ENCODE peak calls at places on chromosomes 5 and 9, in seven cellular contexts. X, N, H, W, G, V and M are unnamed samples.

GRCh38 chr5:31553863-31554262 is 21.8 kb downstream of the C5orf22 start:
- DNase-seq in X (no peak), N (no peak), H (no peak), W (no peak), G (no peak), V (no peak), M (no peak)

GRCh38 chr9:2919347-2919746 is 75.5 kb upstream of the PUM3 start:
- DNase-seq in X (no peak), N (peak; percentile 25), H (no peak), W (no peak), G (no peak), V (no peak), M (no peak)

GRCh38 chr5:150513375-150514309 is 5.7 kb downstream of the NDST1 start:
- DNase-seq in X (no peak), N (no peak), H (no peak), W (no peak), G (no peak), V (no peak), M (no peak)

GRCh38 chr9:3513265-3513818 is 12.5 kb downstream of the RFX3 start:
- DNase-seq in X (no peak), N (no peak), H (no peak), W (no peak), G (no peak), V (no peak), M (no peak)

GRCh38 chr9:108259917-108260675 is 595.7 kb downstream of the ACTL7B start:
- DNase-seq in X (no peak), N (no peak), H (no peak), W (no peak), G (no peak), V (no peak), M (no peak)

GRCh38 chr9:109181284-109181683 is 14.2 kb upstream of the FRRS1L start:
- DNase-seq in X (no peak), N (no peak), H (no peak), W (no peak), G (no peak), V (no peak), M (peak; percentile 67)

GRCh38 chr5:130514984-130515690 is 610.9 kb downstream of the CHSY3 start:
- DNase-seq in X (no peak), N (peak; percentile 93), H (no peak), W (no peak), G (no peak), V (peak; percentile 55), M (no peak)

GRCh38 chr5:176447538-176447981 is 625 bp upstream of the FAF2 start:
- DNase-seq in X (no peak), N (no peak), H (peak; percentile 74), W (no peak), G (no peak), V (no peak), M (peak; percentile 30)

GRCh38 chr5:38533286-38534121 is 22.9 kb downstream of the LIFR start:
- DNase-seq in X (no peak), N (no peak), H (no peak), W (no peak), G (no peak), V (no peak), M (no peak)

GRCh38 chr5:7759257-7759871 is 91.6 kb downstream of the CFAP90 start:
- DNase-seq in X (no peak), N (no peak), H (no peak), W (no peak), G (peak; percentile 10), V (no peak), M (no peak)

GRCh38 chr5:177334155-177334551 is 17.3 kb downstream of the LMAN2 start:
- DNase-seq in X (peak; percentile 66), N (no peak), H (no peak), W (no peak), G (no peak), V (no peak), M (no peak)

GRCh38 chr9:130938652-130939404 is at the start of gene FIBCD1:
- DNase-seq in X (peak; percentile 73), N (peak; percentile 18), H (no peak), W (peak; percentile 83), G (no peak), V (no peak), M (peak; percentile 82)
- TF ChIP-seq CTCF in X (no peak), N (no peak), H (peak; percentile 42), W (peak; percentile 58), G (peak; percentile 42), V (peak; percentile 25), M (peak; percentile 43)

GRCh38 chr9:87668222-87668621 is 57.7 kb upstream of the CTSL start:
- DNase-seq in X (no peak), N (no peak), H (no peak), W (no peak), G (no peak), V (no peak), M (no peak)

GRCh38 chr9:87665516-87665915 is 60.4 kb upstream of the CTSL start:
- DNase-seq in X (no peak), N (no peak), H (no peak), W (no peak), G (no peak), V (no peak), M (no peak)

GRCh38 chr9:87664153-87665060 is 61.5 kb upstream of the CTSL start:
- DNase-seq in X (no peak), N (no peak), H (no peak), W (no peak), G (no peak), V (no peak), M (no peak)

GRCh38 chr9:87668722-87669121 is 57.2 kb upstream of the CTSL start:
- DNase-seq in X (no peak), N (no peak), H (no peak), W (no peak), G (no peak), V (no peak), M (no peak)

DNA sequence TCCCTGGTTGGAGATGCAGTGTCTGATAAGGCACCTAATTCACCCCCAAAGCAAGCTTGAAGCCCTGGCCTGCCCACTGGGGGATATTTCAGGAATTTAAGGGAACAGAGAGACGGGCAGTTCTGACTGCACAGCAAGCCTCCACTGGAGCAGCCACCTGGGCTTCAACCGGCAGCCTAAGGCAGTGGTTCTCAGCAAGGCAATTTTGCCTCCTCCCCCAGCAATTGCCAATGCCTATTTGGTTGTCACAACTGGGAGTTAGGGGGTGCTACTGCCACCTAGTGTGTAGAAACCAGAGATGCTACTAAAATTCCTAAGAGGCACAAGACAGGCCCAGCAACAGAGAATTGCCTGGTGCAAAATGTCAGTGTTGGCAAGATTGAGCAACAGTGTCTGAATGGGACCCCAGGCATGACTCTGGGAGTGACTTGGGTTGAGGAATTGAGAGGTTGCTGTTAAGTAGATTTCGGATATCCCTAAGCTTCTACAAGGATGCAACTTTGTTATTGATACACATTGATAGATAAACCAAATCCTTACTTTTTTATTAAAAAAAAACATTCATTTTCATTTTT is 58.7 kb upstream of the CTSL start:
- DNase-seq in X (no peak), N (no peak), H (no peak), W (peak; percentile 87), G (no peak), V (no peak), M (no peak)
- TF ChIP-seq CTCF in X (peak; percentile 22), N (no peak), H (peak; percentile 65), W (peak; percentile 79), G (peak; percentile 37), V (peak; percentile 14), M (peak; percentile 43)

DNA sequence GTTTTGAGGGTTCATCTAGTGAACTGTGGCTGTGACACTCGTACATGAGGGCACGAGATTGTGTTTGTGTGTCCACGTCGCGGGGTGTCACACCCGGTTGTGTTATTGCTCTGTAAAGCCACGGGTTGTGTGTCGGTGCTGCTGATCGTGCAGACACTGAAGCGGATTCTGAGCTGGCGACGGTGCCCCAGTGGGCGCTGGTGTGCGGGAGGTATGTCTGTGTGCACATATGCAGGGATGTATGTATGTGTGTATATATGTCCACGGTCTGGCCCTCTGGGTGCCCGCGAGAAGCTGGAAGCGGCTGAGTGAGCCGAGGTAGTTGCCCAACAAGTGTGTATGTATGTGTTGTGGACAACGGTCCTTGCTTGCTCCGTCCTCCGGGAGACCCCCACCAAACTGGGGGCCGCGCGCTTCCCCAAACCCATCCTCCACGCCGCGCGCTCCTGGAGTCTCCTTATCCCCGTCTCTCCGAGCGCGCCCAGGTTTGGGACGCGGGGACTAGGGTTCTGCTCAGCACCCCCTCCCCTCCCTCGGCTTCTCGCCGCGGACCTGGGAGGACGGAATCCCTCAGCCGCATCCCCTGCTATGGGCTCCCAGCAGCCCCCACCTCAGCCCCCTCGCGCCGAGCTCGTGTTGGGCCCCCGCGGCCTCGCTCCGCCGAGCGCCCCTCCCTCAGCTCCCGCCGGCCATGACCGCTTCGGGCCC is 578 bp downstream of the PCDH1 start:
- DNase-seq in X (peak; percentile 84), N (no peak), H (no peak), W (peak; percentile 18), G (no peak), V (no peak), M (no peak)
- TF ChIP-seq CTCF in X (no peak), N (no peak), H (no peak), W (no peak), G (no peak), V (no peak), M (no peak)

DNA sequence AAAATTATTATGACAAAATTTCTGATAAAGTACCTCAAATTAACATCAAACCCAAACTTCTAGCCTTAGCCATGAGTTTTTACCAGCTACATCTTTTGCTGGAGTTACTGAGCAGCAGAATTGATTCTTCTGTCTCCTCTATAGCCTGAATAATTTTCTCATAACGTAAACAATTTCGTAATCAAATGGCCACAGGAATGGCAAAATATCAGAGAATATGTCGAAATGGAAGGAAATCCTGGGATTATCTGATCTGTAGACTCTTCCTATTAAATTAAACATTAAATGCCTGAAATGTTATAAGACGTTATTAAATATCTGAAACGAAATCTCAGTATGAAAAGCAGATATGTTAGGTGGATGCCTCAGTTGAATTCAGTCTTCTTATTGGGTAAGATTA is 41.1 kb downstream of the LURAP1L start:
- DNase-seq in X (no peak), N (no peak), H (no peak), W (no peak), G (no peak), V (no peak), M (no peak)
- TF ChIP-seq CTCF in X (no peak), N (no peak), H (no peak), W (no peak), G (no peak), V (no peak), M (no peak)

DNA sequence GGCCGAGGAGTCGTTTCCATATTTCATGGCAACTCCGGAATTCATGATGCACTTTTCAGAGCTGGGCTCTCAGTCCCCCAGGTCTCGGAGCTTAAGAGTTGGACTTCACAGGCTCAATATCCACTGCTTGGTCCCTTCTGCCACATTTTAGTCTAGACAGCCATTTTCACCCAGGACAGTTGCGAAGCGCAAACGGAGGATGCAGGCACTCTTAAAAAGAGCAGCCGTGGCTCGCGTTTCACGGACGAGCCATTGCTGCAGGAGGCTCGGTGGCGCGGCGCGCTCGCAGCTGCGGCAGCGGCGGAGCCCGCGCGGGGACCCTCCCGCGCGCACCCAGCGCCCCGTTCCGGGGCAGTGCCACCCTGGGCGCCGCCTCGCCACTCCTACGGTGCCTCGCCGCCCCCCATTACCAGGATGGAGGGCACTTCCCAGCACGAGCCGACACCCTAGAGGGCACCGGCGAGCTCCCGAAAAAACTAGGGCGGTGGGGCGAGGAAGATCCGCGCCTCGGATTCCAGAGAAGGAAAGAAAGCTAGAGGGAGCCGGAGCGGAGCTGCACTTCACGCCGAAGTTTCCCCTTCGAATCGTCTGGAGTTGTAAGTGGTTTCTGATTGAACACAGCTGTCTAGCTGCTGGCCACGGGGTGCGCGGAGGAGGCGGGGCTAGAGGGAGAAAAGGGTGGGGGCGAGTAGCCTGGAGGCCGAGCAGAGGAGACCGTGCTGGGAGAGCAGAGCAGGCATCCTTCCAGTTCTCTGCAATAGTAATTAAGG is 140.3 kb downstream of the TSSK1B start:
- DNase-seq in X (peak; percentile 96), N (peak; percentile 84), H (peak; percentile 84), W (peak; percentile 85), G (peak; percentile 71), V (peak; percentile 71), M (peak; percentile 83)
- TF ChIP-seq CTCF in X (no peak), N (no peak), H (peak; percentile 33), W (peak; percentile 20), G (peak; percentile 15), V (peak; percentile 27), M (no peak)